ENCODE peak calls at places on chromosomes 4 and X, in eight cellular contexts. B is GM10248, G is C1 segment of cervical spinal cord, Q is NCI-H2029 treated with DMSO at 0.1 percent for 48 hours, D is IMR-90, F is ovary, O is naive B cell, N is cortex of kidney. J is an unnamed sample.

GRCh38 chr4:108054025-108054424 is 64.3 kb downstream of the HADH start:
- DNase-seq in B (no peak), G (no peak), Q (no peak), D (no peak), F (no peak), O (no peak), N (no peak), J (no peak)

GRCh38 chr4:21451032-21451431 is 497.5 kb downstream of the KCNIP4 start:
- DNase-seq in B (no peak), G (no peak), Q (no peak), D (peak; percentile 4), F (no peak), O (no peak), N (no peak), J (peak; percentile 36)

GRCh38 chrX:19554786-19555185 is 39.5 kb upstream of the MAP3K15 start:
- DNase-seq in B (no peak), G (no peak), Q (no peak), D (peak; percentile 83), F (no peak), O (no peak), N (no peak), J (peak; percentile 60)

GRCh38 chr4:83876047-83876446 is 340.1 kb downstream of the GPAT3 start:
- DNase-seq in B (no peak), G (no peak), Q (no peak), D (peak; percentile 50), F (no peak), O (no peak), N (no peak), J (peak; percentile 41)

GRCh38 chr4:103499094-103499493 is 220.7 kb downstream of the TACR3 start:
- DNase-seq in B (no peak), G (no peak), Q (no peak), D (no peak), F (no peak), O (no peak), N (no peak), J (no peak)

GRCh38 chr4:128782076-128782715 is 27.3 kb upstream of the JADE1 start:
- DNase-seq in B (peak; percentile 35), G (no peak), Q (no peak), D (peak; percentile 37), F (no peak), O (peak; percentile 17), N (no peak), J (no peak)

GRCh38 chrX:30065226-30065625 is 150.1 kb upstream of the MAGEB2 start:
- DNase-seq in B (no peak), G (no peak), Q (no peak), D (peak; percentile 52), F (no peak), O (no peak), N (no peak), J (peak; percentile 41)

GRCh38 chr4:6688879-6689505 is 4.7 kb upstream of the S100P start:
- DNase-seq in B (peak; percentile 83), G (no peak), Q (no peak), D (peak; percentile 94), F (peak; percentile 63), O (no peak), N (no peak), J (peak; percentile 90)

GRCh38 chrX:100673397-100673953 is 29.5 kb downstream of the SRPX2 start:
- DNase-seq in B (no peak), G (no peak), Q (no peak), D (peak; percentile 91), F (no peak), O (no peak), N (no peak), J (peak; percentile 78)

GRCh38 chrX:151983186-151983585 is 8.7 kb upstream of the GABRE start:
- DNase-seq in B (no peak), G (no peak), Q (no peak), D (no peak), F (no peak), O (no peak), N (no peak), J (peak; percentile 12)

GRCh38 chrX:106952988-106953387 is 32.8 kb downstream of the CLDN2 start:
- DNase-seq in B (no peak), G (no peak), Q (no peak), D (no peak), F (no peak), O (no peak), N (no peak), J (peak; percentile 53)